ENCODE peak calls at places on chromosomes 1 and 21, in eight cellular contexts. One of them, this sample, is unnamed.

GRCh38 chr1:234515821-234516241 is 36.9 kb upstream of the TARBP1 start:
- DNase-seq in NCI-H2029: no peak
- DNase-seq in cardiac fibroblast: peak
- DNase-seq in hypothalamus: no peak
- DNase-seq in NCI-H1105 treated with DMSO at 0.1 percent for 48 hours: no peak
- DNase-seq in retinal pigment epithelial cell: no peak
- DNase-seq in activated CD4-positive, alpha-beta memory T cell treated with anti-CD3 and anti-CD28 coated beads, Interleukin-2, amount 10 ng/mL, durations not matched to agents 7 days and 5 days: no peak
- DNase-seq in NCI-H524: no peak
- DNase-seq in this sample: no peak

GRCh38 chr21:45277101-45278045 is 10.3 kb downstream of the POFUT2 start:
- DNase-seq in NCI-H2029: no peak
- DNase-seq in cardiac fibroblast: no peak
- DNase-seq in hypothalamus: no peak
- DNase-seq in NCI-H1105 treated with DMSO at 0.1 percent for 48 hours: no peak
- DNase-seq in retinal pigment epithelial cell: no peak
- DNase-seq in activated CD4-positive, alpha-beta memory T cell treated with anti-CD3 and anti-CD28 coated beads, Interleukin-2, amount 10 ng/mL, durations not matched to agents 7 days and 5 days: no peak
- DNase-seq in NCI-H524: no peak
- DNase-seq in this sample: no peak

GRCh38 chr1:21022279-21023040 is 154.2 kb downstream of the EIF4G3 start:
- DNase-seq in NCI-H2029: peak
- DNase-seq in cardiac fibroblast: peak
- DNase-seq in hypothalamus: no peak
- DNase-seq in NCI-H1105 treated with DMSO at 0.1 percent for 48 hours: peak
- DNase-seq in retinal pigment epithelial cell: peak
- DNase-seq in activated CD4-positive, alpha-beta memory T cell treated with anti-CD3 and anti-CD28 coated beads, Interleukin-2, amount 10 ng/mL, durations not matched to agents 7 days and 5 days: peak
- DNase-seq in NCI-H524: peak
- DNase-seq in this sample: peak

GRCh38 chr1:230321341-230321740 is 104.8 kb downstream of the PGBD5 start:
- DNase-seq in NCI-H2029: no peak
- DNase-seq in cardiac fibroblast: no peak
- DNase-seq in hypothalamus: no peak
- DNase-seq in NCI-H1105 treated with DMSO at 0.1 percent for 48 hours: no peak
- DNase-seq in retinal pigment epithelial cell: no peak
- DNase-seq in activated CD4-positive, alpha-beta memory T cell treated with anti-CD3 and anti-CD28 coated beads, Interleukin-2, amount 10 ng/mL, durations not matched to agents 7 days and 5 days: no peak
- DNase-seq in NCI-H524: no peak
- DNase-seq in this sample: no peak

GRCh38 chr1:67230539-67230938 is 64.3 kb downstream of the IL23R start:
- DNase-seq in NCI-H2029: no peak
- DNase-seq in cardiac fibroblast: no peak
- DNase-seq in hypothalamus: no peak
- DNase-seq in NCI-H1105 treated with DMSO at 0.1 percent for 48 hours: no peak
- DNase-seq in retinal pigment epithelial cell: no peak
- DNase-seq in activated CD4-positive, alpha-beta memory T cell treated with anti-CD3 and anti-CD28 coated beads, Interleukin-2, amount 10 ng/mL, durations not matched to agents 7 days and 5 days: no peak
- DNase-seq in NCI-H524: no peak
- DNase-seq in this sample: no peak

GRCh38 chr1:29990304-29990703 is 733.1 kb downstream of the MATN1 start:
- DNase-seq in NCI-H2029: no peak
- DNase-seq in cardiac fibroblast: no peak
- DNase-seq in hypothalamus: no peak
- DNase-seq in NCI-H1105 treated with DMSO at 0.1 percent for 48 hours: no peak
- DNase-seq in retinal pigment epithelial cell: no peak
- DNase-seq in activated CD4-positive, alpha-beta memory T cell treated with anti-CD3 and anti-CD28 coated beads, Interleukin-2, amount 10 ng/mL, durations not matched to agents 7 days and 5 days: no peak
- DNase-seq in NCI-H524: no peak
- DNase-seq in this sample: no peak

GRCh38 chr1:211581521-211581920 is 2.6 kb upstream of the SLC30A1 start:
- DNase-seq in NCI-H2029: no peak
- DNase-seq in cardiac fibroblast: peak
- DNase-seq in hypothalamus: no peak
- DNase-seq in NCI-H1105 treated with DMSO at 0.1 percent for 48 hours: no peak
- DNase-seq in retinal pigment epithelial cell: no peak
- DNase-seq in activated CD4-positive, alpha-beta memory T cell treated with anti-CD3 and anti-CD28 coated beads, Interleukin-2, amount 10 ng/mL, durations not matched to agents 7 days and 5 days: no peak
- DNase-seq in NCI-H524: no peak
- DNase-seq in this sample: no peak

GRCh38 chr21:45011426-45011825 is 63.0 kb upstream of the ADARB1 start:
- DNase-seq in NCI-H2029: no peak
- DNase-seq in cardiac fibroblast: no peak
- DNase-seq in hypothalamus: no peak
- DNase-seq in NCI-H1105 treated with DMSO at 0.1 percent for 48 hours: no peak
- DNase-seq in retinal pigment epithelial cell: no peak
- DNase-seq in activated CD4-positive, alpha-beta memory T cell treated with anti-CD3 and anti-CD28 coated beads, Interleukin-2, amount 10 ng/mL, durations not matched to agents 7 days and 5 days: no peak
- DNase-seq in NCI-H524: no peak
- DNase-seq in this sample: no peak

GRCh38 chr1:70196333-70196732 is 9.0 kb downstream of the LRRC40 start:
- DNase-seq in NCI-H2029: no peak
- DNase-seq in cardiac fibroblast: no peak
- DNase-seq in hypothalamus: no peak
- DNase-seq in NCI-H1105 treated with DMSO at 0.1 percent for 48 hours: no peak
- DNase-seq in retinal pigment epithelial cell: no peak
- DNase-seq in activated CD4-positive, alpha-beta memory T cell treated with anti-CD3 and anti-CD28 coated beads, Interleukin-2, amount 10 ng/mL, durations not matched to agents 7 days and 5 days: no peak
- DNase-seq in NCI-H524: no peak
- DNase-seq in this sample: no peak

GRCh38 chr21:37045139-37045538 is 27.7 kb downstream of the PIGP start:
- DNase-seq in NCI-H2029: no peak
- DNase-seq in cardiac fibroblast: no peak
- DNase-seq in hypothalamus: no peak
- DNase-seq in NCI-H1105 treated with DMSO at 0.1 percent for 48 hours: no peak
- DNase-seq in retinal pigment epithelial cell: no peak
- DNase-seq in activated CD4-positive, alpha-beta memory T cell treated with anti-CD3 and anti-CD28 coated beads, Interleukin-2, amount 10 ng/mL, durations not matched to agents 7 days and 5 days: peak
- DNase-seq in NCI-H524: no peak
- DNase-seq in this sample: no peak

GRCh38 chr1:13813398-13814012 is 113.5 kb downstream of the PRDM2 start:
- DNase-seq in NCI-H2029: no peak
- DNase-seq in cardiac fibroblast: peak
- DNase-seq in hypothalamus: no peak
- DNase-seq in NCI-H1105 treated with DMSO at 0.1 percent for 48 hours: no peak
- DNase-seq in retinal pigment epithelial cell: no peak
- DNase-seq in activated CD4-positive, alpha-beta memory T cell treated with anti-CD3 and anti-CD28 coated beads, Interleukin-2, amount 10 ng/mL, durations not matched to agents 7 days and 5 days: peak
- DNase-seq in NCI-H524: no peak
- DNase-seq in this sample: no peak

GRCh38 chr1:201359031-201359872 is 18.2 kb downstream of the TNNT2 start:
- DNase-seq in NCI-H2029: no peak
- DNase-seq in cardiac fibroblast: no peak
- DNase-seq in hypothalamus: no peak
- DNase-seq in NCI-H1105 treated with DMSO at 0.1 percent for 48 hours: no peak
- DNase-seq in retinal pigment epithelial cell: no peak
- DNase-seq in activated CD4-positive, alpha-beta memory T cell treated with anti-CD3 and anti-CD28 coated beads, Interleukin-2, amount 10 ng/mL, durations not matched to agents 7 days and 5 days: no peak
- DNase-seq in NCI-H524: no peak
- DNase-seq in this sample: no peak

GRCh38 chr1:10637400-10637799 is 159.0 kb downstream of the CASZ1 start:
- DNase-seq in NCI-H2029: no peak
- DNase-seq in cardiac fibroblast: no peak
- DNase-seq in hypothalamus: no peak
- DNase-seq in NCI-H1105 treated with DMSO at 0.1 percent for 48 hours: no peak
- DNase-seq in retinal pigment epithelial cell: no peak
- DNase-seq in activated CD4-positive, alpha-beta memory T cell treated with anti-CD3 and anti-CD28 coated beads, Interleukin-2, amount 10 ng/mL, durations not matched to agents 7 days and 5 days: no peak
- DNase-seq in NCI-H524: peak
- DNase-seq in this sample: no peak

GRCh38 chr1:205189162-205189561 is 22.3 kb downstream of the DSTYK start:
- DNase-seq in NCI-H2029: no peak
- DNase-seq in cardiac fibroblast: no peak
- DNase-seq in hypothalamus: no peak
- DNase-seq in NCI-H1105 treated with DMSO at 0.1 percent for 48 hours: no peak
- DNase-seq in retinal pigment epithelial cell: no peak
- DNase-seq in activated CD4-positive, alpha-beta memory T cell treated with anti-CD3 and anti-CD28 coated beads, Interleukin-2, amount 10 ng/mL, durations not matched to agents 7 days and 5 days: no peak
- DNase-seq in NCI-H524: no peak
- DNase-seq in this sample: no peak

GRCh38 chr1:51433269-51433971 is 85.6 kb downstream of the EPS15 start:
- DNase-seq in NCI-H2029: peak
- DNase-seq in cardiac fibroblast: peak
- DNase-seq in hypothalamus: no peak
- DNase-seq in NCI-H1105 treated with DMSO at 0.1 percent for 48 hours: no peak
- DNase-seq in retinal pigment epithelial cell: no peak
- DNase-seq in activated CD4-positive, alpha-beta memory T cell treated with anti-CD3 and anti-CD28 coated beads, Interleukin-2, amount 10 ng/mL, durations not matched to agents 7 days and 5 days: no peak
- DNase-seq in NCI-H524: no peak
- DNase-seq in this sample: no peak

GRCh38 chr1:198929961-198930599 is 291.2 kb downstream of the PTPRC start:
- DNase-seq in NCI-H2029: no peak
- DNase-seq in cardiac fibroblast: peak
- DNase-seq in hypothalamus: no peak
- DNase-seq in NCI-H1105 treated with DMSO at 0.1 percent for 48 hours: peak
- DNase-seq in retinal pigment epithelial cell: no peak
- DNase-seq in activated CD4-positive, alpha-beta memory T cell treated with anti-CD3 and anti-CD28 coated beads, Interleukin-2, amount 10 ng/mL, durations not matched to agents 7 days and 5 days: no peak
- DNase-seq in NCI-H524: peak
- DNase-seq in this sample: no peak

GRCh38 chr1:47805826-47806450 is 191.2 kb downstream of the TRABD2B start:
- DNase-seq in NCI-H2029: peak
- DNase-seq in cardiac fibroblast: no peak
- DNase-seq in hypothalamus: no peak
- DNase-seq in NCI-H1105 treated with DMSO at 0.1 percent for 48 hours: peak
- DNase-seq in retinal pigment epithelial cell: no peak
- DNase-seq in activated CD4-positive, alpha-beta memory T cell treated with anti-CD3 and anti-CD28 coated beads, Interleukin-2, amount 10 ng/mL, durations not matched to agents 7 days and 5 days: no peak
- DNase-seq in NCI-H524: peak
- DNase-seq in this sample: no peak

GRCh38 chr1:178485467-178486098 is 11.2 kb downstream of the CLEC20A start:
- DNase-seq in NCI-H2029: no peak
- DNase-seq in cardiac fibroblast: no peak
- DNase-seq in hypothalamus: no peak
- DNase-seq in NCI-H1105 treated with DMSO at 0.1 percent for 48 hours: no peak
- DNase-seq in retinal pigment epithelial cell: no peak
- DNase-seq in activated CD4-positive, alpha-beta memory T cell treated with anti-CD3 and anti-CD28 coated beads, Interleukin-2, amount 10 ng/mL, durations not matched to agents 7 days and 5 days: no peak
- DNase-seq in NCI-H524: no peak
- DNase-seq in this sample: no peak

GRCh38 chr1:10161121-10161520 is 49.2 kb upstream of the KIF1B start:
- DNase-seq in NCI-H2029: no peak
- DNase-seq in cardiac fibroblast: no peak
- DNase-seq in hypothalamus: peak
- DNase-seq in NCI-H1105 treated with DMSO at 0.1 percent for 48 hours: no peak
- DNase-seq in retinal pigment epithelial cell: no peak
- DNase-seq in activated CD4-positive, alpha-beta memory T cell treated with anti-CD3 and anti-CD28 coated beads, Interleukin-2, amount 10 ng/mL, durations not matched to agents 7 days and 5 days: no peak
- DNase-seq in NCI-H524: peak
- DNase-seq in this sample: no peak

GRCh38 chr1:56911539-56911938 is 54.3 kb downstream of the C8B start:
- DNase-seq in NCI-H2029: no peak
- DNase-seq in cardiac fibroblast: peak
- DNase-seq in hypothalamus: no peak
- DNase-seq in NCI-H1105 treated with DMSO at 0.1 percent for 48 hours: no peak
- DNase-seq in retinal pigment epithelial cell: peak
- DNase-seq in activated CD4-positive, alpha-beta memory T cell treated with anti-CD3 and anti-CD28 coated beads, Interleukin-2, amount 10 ng/mL, durations not matched to agents 7 days and 5 days: no peak
- DNase-seq in NCI-H524: no peak
- DNase-seq in this sample: no peak

GRCh38 chr21:42361286-42361685 is 5.0 kb downstream of the TFF1 start:
- DNase-seq in NCI-H2029: no peak
- DNase-seq in cardiac fibroblast: no peak
- DNase-seq in hypothalamus: no peak
- DNase-seq in NCI-H1105 treated with DMSO at 0.1 percent for 48 hours: no peak
- DNase-seq in retinal pigment epithelial cell: no peak
- DNase-seq in activated CD4-positive, alpha-beta memory T cell treated with anti-CD3 and anti-CD28 coated beads, Interleukin-2, amount 10 ng/mL, durations not matched to agents 7 days and 5 days: no peak
- DNase-seq in NCI-H524: peak
- DNase-seq in this sample: no peak

GRCh38 chr1:168301664-168302320 is 21.1 kb downstream of the TBX19 start:
- DNase-seq in NCI-H2029: no peak
- DNase-seq in cardiac fibroblast: peak
- DNase-seq in hypothalamus: no peak
- DNase-seq in NCI-H1105 treated with DMSO at 0.1 percent for 48 hours: no peak
- DNase-seq in retinal pigment epithelial cell: peak
- DNase-seq in activated CD4-positive, alpha-beta memory T cell treated with anti-CD3 and anti-CD28 coated beads, Interleukin-2, amount 10 ng/mL, durations not matched to agents 7 days and 5 days: no peak
- DNase-seq in NCI-H524: no peak
- DNase-seq in this sample: peak

GRCh38 chr1:70764747-70765146 is 282.9 kb downstream of the PTGER3 start:
- DNase-seq in NCI-H2029: no peak
- DNase-seq in cardiac fibroblast: no peak
- DNase-seq in hypothalamus: no peak
- DNase-seq in NCI-H1105 treated with DMSO at 0.1 percent for 48 hours: no peak
- DNase-seq in retinal pigment epithelial cell: no peak
- DNase-seq in activated CD4-positive, alpha-beta memory T cell treated with anti-CD3 and anti-CD28 coated beads, Interleukin-2, amount 10 ng/mL, durations not matched to agents 7 days and 5 days: no peak
- DNase-seq in NCI-H524: no peak
- DNase-seq in this sample: no peak

GRCh38 chr1:170231669-170232068 is 85.9 kb downstream of the NTMT2 start:
- DNase-seq in NCI-H2029: no peak
- DNase-seq in cardiac fibroblast: no peak
- DNase-seq in hypothalamus: no peak
- DNase-seq in NCI-H1105 treated with DMSO at 0.1 percent for 48 hours: no peak
- DNase-seq in retinal pigment epithelial cell: no peak
- DNase-seq in activated CD4-positive, alpha-beta memory T cell treated with anti-CD3 and anti-CD28 coated beads, Interleukin-2, amount 10 ng/mL, durations not matched to agents 7 days and 5 days: no peak
- DNase-seq in NCI-H524: no peak
- DNase-seq in this sample: no peak

GRCh38 chr1:11037740-11038182 is 9.3 kb downstream of the MASP2 start:
- DNase-seq in NCI-H2029: peak
- DNase-seq in cardiac fibroblast: peak
- DNase-seq in hypothalamus: peak
- DNase-seq in NCI-H1105 treated with DMSO at 0.1 percent for 48 hours: peak
- DNase-seq in retinal pigment epithelial cell: peak
- DNase-seq in activated CD4-positive, alpha-beta memory T cell treated with anti-CD3 and anti-CD28 coated beads, Interleukin-2, amount 10 ng/mL, durations not matched to agents 7 days and 5 days: peak
- DNase-seq in NCI-H524: peak
- DNase-seq in this sample: peak

GRCh38 chr1:23594149-23594917 is 35.0 kb upstream of the ID3 start:
- DNase-seq in NCI-H2029: no peak
- DNase-seq in cardiac fibroblast: no peak
- DNase-seq in hypothalamus: no peak
- DNase-seq in NCI-H1105 treated with DMSO at 0.1 percent for 48 hours: no peak
- DNase-seq in retinal pigment epithelial cell: no peak
- DNase-seq in activated CD4-positive, alpha-beta memory T cell treated with anti-CD3 and anti-CD28 coated beads, Interleukin-2, amount 10 ng/mL, durations not matched to agents 7 days and 5 days: no peak
- DNase-seq in NCI-H524: no peak
- DNase-seq in this sample: no peak

GRCh38 chr1:206445116-206445515 is 25.2 kb upstream of the IKBKE start:
- DNase-seq in NCI-H2029: no peak
- DNase-seq in cardiac fibroblast: peak
- DNase-seq in hypothalamus: no peak
- DNase-seq in NCI-H1105 treated with DMSO at 0.1 percent for 48 hours: no peak
- DNase-seq in retinal pigment epithelial cell: no peak
- DNase-seq in activated CD4-positive, alpha-beta memory T cell treated with anti-CD3 and anti-CD28 coated beads, Interleukin-2, amount 10 ng/mL, durations not matched to agents 7 days and 5 days: no peak
- DNase-seq in NCI-H524: no peak
- DNase-seq in this sample: no peak

This sample was measured in H54.